ENCODE peak calls at places on chromosomes 5 and 9, in eight cellular contexts. Z, S, T, M, L, O, R and D are unnamed samples.

GRCh38 chr5:122172207-122172606 is 42.9 kb downstream of the ZNF474 start:
- DNase-seq in Z (no peak), S (no peak), T (no peak), M (no peak), L (no peak), O (no peak), R (no peak), D (no peak)

GRCh38 chr9:4238522-4238921 is 61.3 kb downstream of the GLIS3 start:
- DNase-seq in Z (no peak), S (no peak), T (no peak), M (no peak), L (no peak), O (no peak), R (no peak), D (peak; percentile 82)

GRCh38 chr9:97617939-97618416 is 15.2 kb downstream of the TSTD2 start:
- DNase-seq in Z (no peak), S (no peak), T (no peak), M (no peak), L (peak; percentile 5), O (no peak), R (no peak), D (no peak)

GRCh38 chr5:1743769-1744085 is 55.9 kb downstream of the MRPL36 start:
- DNase-seq in Z (no peak), S (no peak), T (no peak), M (no peak), L (no peak), O (no peak), R (no peak), D (no peak)

GRCh38 chr5:167916261-167916660 is 375.2 kb upstream of the WWC1 start:
- DNase-seq in Z (no peak), S (no peak), T (no peak), M (no peak), L (no peak), O (no peak), R (no peak), D (peak; percentile 45)

GRCh38 chr9:19698960-19699359 is 89.9 kb downstream of the SLC24A2 start:
- DNase-seq in Z (no peak), S (no peak), T (no peak), M (no peak), L (no peak), O (no peak), R (no peak), D (no peak)

GRCh38 chr5:135214897-135215616 is 181.0 kb upstream of the PITX1 start:
- DNase-seq in Z (no peak), S (peak; percentile 27), T (no peak), M (no peak), L (no peak), O (no peak), R (no peak), D (peak; percentile 57)

GRCh38 chr9:34957492-34958410 is at the start of gene PHF24:
- DNase-seq in Z (no peak), S (no peak), T (no peak), M (peak; percentile 67), L (no peak), O (no peak), R (no peak), D (peak; percentile 3)

GRCh38 chr5:932628-933250 is 40.1 kb downstream of the TRIP13 start:
- DNase-seq in Z (no peak), S (no peak), T (no peak), M (no peak), L (no peak), O (no peak), R (no peak), D (no peak)

GRCh38 chr5:96537386-96537785 is 104.3 kb upstream of the PCSK1 start:
- DNase-seq in Z (no peak), S (no peak), T (no peak), M (no peak), L (no peak), O (no peak), R (no peak), D (peak; percentile 53)

GRCh38 chr5:54738118-54738972 is 220.8 kb downstream of the SNX18 start:
- DNase-seq in Z (no peak), S (no peak), T (no peak), M (no peak), L (no peak), O (no peak), R (peak; percentile 80), D (peak; percentile 68)

GRCh38 chr5:36662291-36662851 is 56.0 kb downstream of the SLC1A3 start:
- DNase-seq in Z (no peak), S (no peak), T (no peak), M (no peak), L (no peak), O (no peak), R (no peak), D (peak; percentile 39)

GRCh38 chr5:61619777-61620518 is 287.9 kb downstream of the ZSWIM6 start:
- DNase-seq in Z (peak; percentile 46), S (no peak), T (no peak), M (no peak), L (no peak), O (no peak), R (no peak), D (no peak)

GRCh38 chr9:11199335-11199734 is 586.5 kb upstream of the PTPRD start:
- DNase-seq in Z (no peak), S (no peak), T (no peak), M (no peak), L (no peak), O (no peak), R (no peak), D (no peak)

GRCh38 chr5:90226433-90227099 is 183.0 kb downstream of the CETN3 start:
- DNase-seq in Z (no peak), S (no peak), T (no peak), M (peak; percentile 8), L (no peak), O (no peak), R (peak; percentile 33), D (no peak)

GRCh38 chr9:92709954-92710353 is 40.0 kb upstream of the IPPK start:
- DNase-seq in Z (no peak), S (no peak), T (no peak), M (no peak), L (no peak), O (no peak), R (no peak), D (no peak)

GRCh38 chr9:82680179-82680935 is 382.6 kb downstream of the RASEF start:
- DNase-seq in Z (no peak), S (no peak), T (no peak), M (no peak), L (no peak), O (no peak), R (no peak), D (no peak)
- TF ChIP-seq CTCF in Z (no peak), S (no peak), T (no peak), M (no peak), L (no peak), O (no peak), R (no peak), D (no peak)

DNA sequence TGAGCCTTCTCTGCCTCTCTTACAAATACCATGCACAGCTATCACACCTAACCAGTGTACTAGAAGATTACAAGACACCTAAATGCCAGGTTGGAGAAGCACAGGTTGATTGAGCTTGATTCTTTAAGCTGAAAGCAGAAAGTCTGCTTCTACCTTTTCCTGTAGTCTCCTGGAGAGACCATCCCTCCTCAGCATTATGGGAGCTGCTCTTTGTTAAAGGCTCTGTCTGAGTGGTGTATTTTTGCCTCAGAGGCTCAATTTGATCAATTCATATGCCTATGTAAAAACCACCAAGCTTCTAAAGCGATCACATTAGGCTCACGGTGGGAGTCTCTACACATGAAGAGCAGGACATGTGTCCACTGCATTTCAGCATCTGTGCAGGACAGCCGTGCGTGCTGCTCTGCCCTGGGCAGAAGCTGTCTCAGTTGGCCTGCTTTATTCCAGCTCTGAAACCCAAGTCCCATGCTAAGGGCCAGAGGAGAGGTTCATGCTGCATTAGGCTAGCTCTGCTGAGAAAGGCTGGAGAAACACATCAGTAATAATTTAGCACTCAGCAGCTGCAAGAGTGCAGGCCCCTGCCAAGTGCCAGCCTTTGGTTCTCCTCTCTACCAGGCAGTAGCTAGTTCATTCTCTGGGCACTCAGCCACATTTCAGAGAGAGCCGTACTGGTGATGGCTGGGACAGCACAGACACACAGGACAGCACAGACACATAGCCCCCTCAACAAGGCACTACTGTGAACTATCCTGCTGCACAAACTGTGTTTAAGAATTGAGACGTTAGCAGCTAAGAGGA is 41.6 kb downstream of the TMEM167A start:
- DNase-seq in Z (no peak), S (no peak), T (no peak), M (peak; percentile 65), L (no peak), O (no peak), R (no peak), D (peak; percentile 15)
- H3K4me3 ChIP-seq in Z (no peak overlapping the region), S (no peak overlapping the region), T (no peak overlapping the region), M (no peak overlapping the region), L (no peak overlapping the region), O (no peak overlapping the region), R (no peak overlapping the region), D (no peak overlapping the region)

DNA sequence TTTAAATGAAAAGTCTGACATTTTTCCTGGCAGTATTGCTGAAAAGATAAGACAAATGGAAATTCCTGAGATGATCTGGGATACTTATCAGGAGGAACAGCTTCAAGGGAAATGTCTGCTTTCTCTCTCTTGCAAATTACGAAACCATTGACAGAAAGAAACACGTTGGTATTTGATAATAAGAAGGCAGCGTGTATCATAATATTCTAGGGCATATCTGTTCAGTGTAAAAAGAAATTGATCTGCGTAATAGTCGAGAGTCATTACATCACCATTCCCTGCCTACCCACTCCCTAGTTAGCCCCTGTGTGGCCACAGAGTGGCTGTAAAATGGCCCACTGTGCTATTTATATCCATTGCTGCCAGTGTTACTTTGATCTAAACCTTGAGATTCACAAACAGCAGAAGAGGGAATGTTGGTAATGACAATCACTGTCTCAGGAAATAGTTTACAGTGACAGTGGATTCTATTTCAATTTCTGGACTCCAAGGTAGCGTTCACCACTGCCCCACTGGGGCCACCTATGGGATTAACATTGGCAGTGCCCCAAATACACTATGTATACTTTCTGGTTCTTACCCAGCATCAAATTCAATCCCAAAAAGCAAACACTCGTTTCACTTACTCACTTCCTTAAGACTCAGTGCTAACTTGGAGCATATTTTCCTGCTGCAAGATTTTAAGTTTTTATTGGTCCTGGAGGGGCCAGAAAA is 133.4 kb upstream of the GAS1 start:
- DNase-seq in Z (no peak), S (no peak), T (no peak), M (peak; percentile 26), L (no peak), O (no peak), R (no peak), D (no peak)
- TF ChIP-seq CTCF in Z (no peak), S (no peak), T (no peak), M (peak; percentile 48), L (peak; percentile 44), O (no peak), R (no peak), D (no peak)

GRCh38 chr5:42317575-42317974 is 105.7 kb upstream of the GHR start:
- DNase-seq in Z (no peak), S (no peak), T (no peak), M (no peak), L (no peak), O (no peak), R (no peak), D (no peak)

DNA sequence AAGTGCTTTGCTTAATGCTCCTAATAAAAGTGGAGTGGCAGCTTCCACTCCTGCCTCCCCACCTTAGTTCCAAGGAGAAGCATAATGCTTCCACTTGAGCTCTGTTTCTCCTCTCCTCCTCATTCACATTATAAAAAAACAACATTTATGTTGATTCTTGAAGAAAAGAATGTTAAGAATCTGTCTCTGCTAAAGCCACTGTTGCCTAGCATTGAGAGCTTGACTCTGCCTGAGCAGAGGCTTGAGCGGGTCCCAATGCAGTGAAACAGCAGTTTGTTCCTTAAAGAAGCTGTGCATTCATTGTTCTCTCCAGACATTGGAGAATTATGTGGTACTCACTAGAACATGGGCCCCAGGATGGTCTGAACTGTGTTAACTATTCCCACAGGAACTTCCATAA is 101.4 kb upstream of the GHR start:
- DNase-seq in Z (no peak), S (no peak), T (no peak), M (no peak), L (no peak), O (no peak), R (no peak), D (no peak)
- H3K4me3 ChIP-seq in Z (no peak overlapping the region), S (no peak overlapping the region), T (no peak overlapping the region), M (no peak overlapping the region), L (no peak overlapping the region), O (no peak overlapping the region), R (no peak overlapping the region), D (no peak overlapping the region)